ENCODE peak calls at places on chromosomes 5 and 9, in nine cellular contexts. G is A549, K is AG10803, F is progenitor cell of endocrine pancreas, O is HFFc6, E is endothelial cell, Z is GM23338, R is cardiac muscle cell, S is stomach. M is an unnamed sample.

GRCh38 chr9:124652203-124652992 is 118.7 kb downstream of the NR6A1 start:
- DNase-seq in G (peak; percentile 75), K (peak; percentile 99), F (no peak), O (peak; percentile 98), E (no peak), Z (no peak), R (peak; percentile 67), S (no peak), M (no peak)

GRCh38 chr9:32875242-32875641 is 91.9 kb downstream of the TMEM215 start:
- DNase-seq in G (no peak), K (no peak), F (no peak), O (no peak), E (no peak), Z (no peak), R (no peak), S (no peak), M (no peak)

GRCh38 chr9:76136986-76137385 is 246.5 kb downstream of the PCSK5 start:
- DNase-seq in G (peak; percentile 31), K (peak; percentile 57), F (no peak), O (no peak), E (no peak), Z (peak; percentile 25), R (peak; percentile 62), S (no peak), M (no peak)

GRCh38 chr5:17912794-17913193 is 278.5 kb downstream of the TAF11L14 start:
- DNase-seq in G (no peak), K (no peak), F (no peak), O (no peak), E (no peak), Z (no peak), R (no peak), S (no peak), M (no peak)

GRCh38 chr5:132009706-132010405 is 1.6 kb downstream of the ACSL6 start:
- DNase-seq in G (no peak), K (no peak), F (no peak), O (no peak), E (no peak), Z (peak; percentile 14), R (no peak), S (no peak), M (no peak)

GRCh38 chr9:107410045-107410819 is 79.3 kb downstream of the KLF4 start:
- DNase-seq in G (no peak), K (no peak), F (no peak), O (no peak), E (no peak), Z (no peak), R (no peak), S (no peak), M (no peak)

GRCh38 chr5:140113180-140113698 is 670 bp upstream of the PURA start:
- DNase-seq in G (no peak), K (no peak), F (no peak), O (no peak), E (peak; percentile 27), Z (peak; percentile 77), R (no peak), S (no peak), M (peak; percentile 45)

GRCh38 chr9:112839331-112839730 is 51.3 kb downstream of the SLC46A2 start:
- DNase-seq in G (no peak), K (no peak), F (no peak), O (no peak), E (no peak), Z (no peak), R (no peak), S (no peak), M (no peak)

GRCh38 chr5:148556835-148557234 is 97.5 kb downstream of the HTR4 start:
- DNase-seq in G (no peak), K (no peak), F (no peak), O (no peak), E (no peak), Z (no peak), R (no peak), S (no peak), M (no peak)

GRCh38 chr9:76729116-76729515 is 35.1 kb upstream of the PCA3 start:
- DNase-seq in G (no peak), K (no peak), F (no peak), O (no peak), E (no peak), Z (no peak), R (no peak), S (no peak), M (no peak)

GRCh38 chr9:106775960-106776359 is 87.0 kb upstream of the ZNF462 start:
- DNase-seq in G (no peak), K (no peak), F (no peak), O (no peak), E (no peak), Z (no peak), R (no peak), S (no peak), M (no peak)

GRCh38 chr5:139725073-139725830 is 70.4 kb upstream of the PSD2 start:
- DNase-seq in G (no peak), K (peak; percentile 62), F (no peak), O (peak; percentile 87), E (no peak), Z (no peak), R (peak; percentile 72), S (peak; percentile 35), M (no peak)

GRCh38 chr5:10288600-10289213 is 19.0 kb downstream of the CMBL start:
- DNase-seq in G (no peak), K (no peak), F (no peak), O (no peak), E (no peak), Z (no peak), R (no peak), S (peak; percentile 96), M (peak; percentile 62)

GRCh38 chr5:35229076-35230042 is 928 bp downstream of the PRLR start:
- DNase-seq in G (peak; percentile 23), K (no peak), F (peak; percentile 49), O (no peak), E (peak; percentile 9), Z (peak; percentile 87), R (no peak), S (peak; percentile 68), M (peak; percentile 13)

GRCh38 chr5:67233075-67233474 is 36.5 kb upstream of the CD180 start:
- DNase-seq in G (no peak), K (no peak), F (no peak), O (no peak), E (no peak), Z (peak; percentile 57), R (peak; percentile 40), S (no peak), M (no peak)

DNA sequence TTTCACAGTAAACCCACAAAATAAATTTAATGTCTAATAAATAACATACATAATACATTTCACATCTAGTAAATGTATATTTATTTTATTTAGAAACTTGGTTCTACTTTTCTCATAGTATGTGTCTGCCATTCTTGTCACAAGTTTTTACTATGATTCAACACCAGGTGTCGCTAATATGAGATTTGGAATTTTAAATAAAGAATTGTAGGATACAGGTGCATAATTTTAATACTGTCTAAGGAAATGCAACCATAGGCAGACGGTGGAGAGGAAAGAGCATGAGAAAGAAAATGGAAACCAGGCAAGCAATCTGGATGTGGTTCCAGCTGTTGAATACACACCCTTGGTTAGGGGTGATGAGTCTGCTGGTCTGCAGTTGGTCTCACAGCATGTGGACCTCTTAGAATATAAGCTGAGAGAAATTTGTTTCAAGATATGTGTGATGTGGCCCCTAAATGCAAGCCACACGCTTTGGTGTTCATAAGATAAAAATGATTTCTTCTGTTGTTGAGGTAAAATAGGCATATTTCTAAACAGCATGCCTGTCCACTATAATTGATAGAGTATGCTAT is 114.7 kb upstream of the TXNDC8 start:
- DNase-seq in G (peak; percentile 11), K (peak; percentile 3), F (no peak), O (no peak), E (no peak), Z (peak; percentile 36), R (peak; percentile 45), S (no peak), M (no peak)
- TF ChIP-seq CTCF in G (peak; percentile 61), K (peak; percentile 45), F (peak; percentile 63), O (peak; percentile 76), E (peak; percentile 76), Z (no peak), R (peak; percentile 42), S (peak; percentile 23), M (peak; percentile 47)

GRCh38 chr9:69313175-69313574 is 11.8 kb upstream of the ENTREP1 start:
- DNase-seq in G (no peak), K (no peak), F (no peak), O (no peak), E (no peak), Z (peak; percentile 49), R (no peak), S (no peak), M (no peak)

GRCh38 chr9:69308217-69308931 is 16.6 kb upstream of the ENTREP1 start:
- DNase-seq in G (no peak), K (no peak), F (no peak), O (no peak), E (no peak), Z (peak; percentile 70), R (no peak), S (no peak), M (no peak)

GRCh38 chr9:69303331-69303730 is 21.7 kb upstream of the ENTREP1 start:
- DNase-seq in G (no peak), K (no peak), F (no peak), O (no peak), E (no peak), Z (no peak), R (no peak), S (no peak), M (no peak)

DNA sequence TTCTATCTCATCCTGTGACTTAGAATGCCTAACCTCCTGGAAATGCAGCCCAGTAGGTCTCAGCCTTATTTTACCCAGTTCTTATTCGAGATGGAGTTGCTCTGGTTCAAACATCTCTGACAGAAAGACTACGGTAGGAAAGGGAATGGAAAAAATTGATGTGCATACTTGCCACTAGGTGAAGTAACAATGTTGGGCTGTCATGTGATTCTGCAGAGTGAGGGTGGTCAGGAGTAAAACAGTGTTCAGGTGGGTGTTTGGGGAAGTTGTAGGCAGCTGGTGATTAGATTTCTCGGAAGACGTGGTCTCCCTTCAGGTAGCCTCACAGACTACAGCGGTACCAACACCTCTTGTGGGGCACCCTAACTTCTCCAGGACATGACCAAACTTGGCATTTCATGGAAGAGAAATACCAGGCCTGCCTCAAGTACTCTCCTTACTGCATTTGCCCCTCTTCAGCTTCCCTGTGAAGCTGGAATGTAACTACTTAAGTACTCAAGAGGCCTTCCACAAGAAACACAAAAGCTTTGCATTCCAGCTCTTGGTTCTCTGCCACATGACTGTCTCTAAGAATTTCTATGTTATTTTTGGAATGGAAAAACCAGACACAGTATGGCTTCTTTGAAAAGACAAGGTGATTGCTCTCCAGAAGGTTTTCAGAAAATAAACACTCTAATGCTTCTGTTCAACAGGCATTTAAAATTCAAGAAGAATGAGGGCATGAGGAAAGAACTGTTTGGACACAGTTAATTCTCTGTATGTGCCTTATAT is 17.4 kb upstream of the ENTREP1 start:
- DNase-seq in G (no peak), K (peak; percentile 87), F (no peak), O (peak; percentile 55), E (no peak), Z (peak; percentile 91), R (peak; percentile 76), S (no peak), M (no peak)
- TF ChIP-seq CTCF in G (no peak), K (no peak), F (no peak), O (peak; percentile 46), E (no peak), Z (peak; percentile 16), R (no peak), S (no peak), M (no peak)

GRCh38 chr9:101126556-101126955 is 98.0 kb downstream of the PLPPR1 start:
- DNase-seq in G (no peak), K (no peak), F (no peak), O (no peak), E (no peak), Z (no peak), R (no peak), S (no peak), M (no peak)
- TF ChIP-seq CTCF in G (no peak), K (no peak), F (no peak), O (no peak), E (no peak), Z (no peak), R (no peak), S (no peak), M (no peak)

GRCh38 chr9:34869390-34869789 is 88.7 kb upstream of the PHF24 start:
- DNase-seq in G (peak; percentile 47), K (peak; percentile 20), F (no peak), O (peak; percentile 25), E (no peak), Z (peak; percentile 48), R (peak; percentile 72), S (no peak), M (peak; percentile 14)
- TF ChIP-seq CTCF in G (peak; percentile 20), K (peak; percentile 31), F (peak; percentile 36), O (peak; percentile 65), E (no peak), Z (peak; percentile 72), R (peak; percentile 57), S (peak; percentile 17), M (no peak)

M was measured in activated CD8-positive, alpha-beta T cell treated with anti-CD3 and anti-CD28 coated beads for 36 hours.